ENCODE peak calls at places on chromosomes 11 and 22, in ten cellular contexts. I, C, S, V, Q, N, L, O, D and A are unnamed samples.

GRCh38 chr11:7871056-7871455 is 60.0 kb downstream of the OR10A6 start:
- DNase-seq in I (no peak), N (no peak), S (no peak), V (no peak), O (no peak), D (no peak), L (no peak), Q (no peak), C (no peak), A (no peak)

GRCh38 chr22:20131856-20132685 is 467 bp downstream of the ZDHHC8 start:
- DNase-seq in V (peak), L (peak), O (no peak), D (peak), Q (peak), N (no peak), C (no peak), I (no peak), S (no peak), A (no peak)

GRCh38 chr11:122748968-122749687 is 89.2 kb upstream of the CRTAM start:
- DNase-seq in Q (peak), V (no peak), S (no peak), C (no peak), L (peak), N (no peak), O (no peak), D (no peak), I (no peak), A (no peak)

GRCh38 chr11:76724162-76724768 is 53.7 kb upstream of the LRRC32 start:
- DNase-seq in S (peak), O (no peak), C (no peak), D (no peak), N (no peak), Q (no peak), L (peak), V (no peak), I (no peak), A (no peak)

GRCh38 chr22:40797427-40797826 is 21.7 kb downstream of the SLC25A17 start:
- DNase-seq in L (no peak), O (no peak), N (no peak), V (no peak), D (no peak), S (no peak), Q (no peak), I (no peak), C (no peak), A (no peak)

GRCh38 chr22:32920032-32920628 is 118.6 kb downstream of the TIMP3 start:
- DNase-seq in D (no peak), L (peak), Q (peak), C (no peak), O (no peak), S (no peak), N (no peak), I (no peak), V (no peak), A (peak)

GRCh38 chr22:48346311-48346710 is 1481.4 kb downstream of the BRD1 start:
- DNase-seq in N (no peak), S (no peak), Q (no peak), L (no peak), V (no peak), O (no peak), C (no peak), D (no peak), I (no peak), A (no peak)

GRCh38 chr11:114218508-114218907 is 77.7 kb upstream of the NNMT start:
- DNase-seq in L (no peak), N (no peak), S (no peak), I (no peak), D (no peak), O (no peak), Q (no peak), V (no peak), C (no peak), A (no peak)

GRCh38 chr11:101996106-101996505 is 51.1 kb upstream of the CFAP300 start:
- DNase-seq in L (no peak), D (no peak), I (no peak), V (no peak), O (no peak), Q (no peak), S (no peak), N (no peak), C (peak), A (no peak)

GRCh38 chr22:49676783-49677494 is 150.7 kb downstream of the BRD1 start:
- DNase-seq in V (no peak), O (no peak), D (no peak), S (peak), C (no peak), Q (no peak), N (no peak), I (no peak), L (peak), A (peak)

GRCh38 chr22:47622541-47622940 is 860.1 kb downstream of the TBC1D22A start:
- DNase-seq in N (peak), V (no peak), I (no peak), O (no peak), L (peak), S (no peak), Q (no peak), C (no peak), D (peak), A (no peak)

GRCh38 chr11:73404048-73404447 is 27.8 kb downstream of the RELT start:
- DNase-seq in Q (peak), O (no peak), V (peak), I (peak), S (peak), L (peak), D (peak), N (no peak), C (peak), A (peak)

GRCh38 chr22:50218996-50219727 is 18.4 kb downstream of the SELENOO start:
- DNase-seq in Q (peak), N (no peak), S (peak), V (peak), L (peak), C (peak), D (peak), O (peak), I (peak), A (peak)

GRCh38 chr11:10114593-10115404 is 179.2 kb downstream of the SBF2 start:
- DNase-seq in V (no peak), D (no peak), O (no peak), Q (no peak), L (no peak), I (no peak), N (no peak), S (no peak), C (no peak), A (no peak)

GRCh38 chr11:59755701-59756495 is 722 bp downstream of the STX3 start:
- DNase-seq in L (peak), D (peak), Q (peak), O (peak), V (peak), I (peak), C (peak), S (peak), N (peak), A (peak)

GRCh38 chr11:94142308-94143277 is 14.0 kb downstream of the PANX1 start:
- DNase-seq in Q (no peak), I (no peak), S (no peak), L (no peak), V (peak), N (no peak), O (no peak), D (no peak), C (peak), A (no peak)

GRCh38 chr11:92793189-92793588 is 176.3 kb upstream of the MTNR1B start:
- DNase-seq in O (no peak), C (no peak), I (no peak), Q (no peak), L (no peak), V (no peak), S (no peak), D (no peak), N (no peak), A (no peak)

GRCh38 chr11:8325905-8326304 is 62.2 kb upstream of the LMO1 start:
- DNase-seq in I (no peak), N (no peak), D (no peak), S (no peak), C (no peak), V (no peak), O (no peak), Q (no peak), L (peak), A (no peak)

GRCh38 chr22:41401781-41402648 is 20.3 kb downstream of the TEF start:
- DNase-seq in S (no peak), D (peak), Q (peak), N (no peak), O (peak), V (no peak), C (peak), L (peak), I (no peak), A (no peak)

GRCh38 chr11:72036687-72037086 is 38.0 kb downstream of the IL18BP start:
- DNase-seq in D (no peak), S (no peak), L (no peak), V (no peak), Q (no peak), O (no peak), I (no peak), C (no peak), N (no peak), A (peak)

GRCh38 chr11:281486-282161 is 3.4 kb downstream of the NLRP6 start:
- DNase-seq in N (no peak), Q (no peak), S (peak), C (no peak), D (no peak), O (no peak), V (no peak), L (no peak), I (no peak), A (no peak)

GRCh38 chr22:31090217-31091085 is 9.3 kb downstream of the SMTN start:
- DNase-seq in D (no peak), O (no peak), Q (peak), S (no peak), C (no peak), L (peak), I (no peak), N (no peak), V (no peak), A (no peak)

GRCh38 chr11:96014234-96014633 is 90.3 kb upstream of the MTMR2 start:
- DNase-seq in D (no peak), Q (no peak), V (no peak), I (peak), O (no peak), S (no peak), N (no peak), C (peak), L (no peak), A (no peak)

GRCh38 chr11:118888398-118888797 is 4.7 kb downstream of the CXCR5 start:
- DNase-seq in D (no peak), C (no peak), N (no peak), S (no peak), O (no peak), V (peak), I (peak), L (no peak), Q (no peak), A (no peak)

GRCh38 chr11:89922195-89922660 is at the start of gene TRIM49D1:
- DNase-seq in N (peak), Q (no peak), I (no peak), O (no peak), L (no peak), V (no peak), D (no peak), C (no peak), S (no peak), A (no peak)

DNA sequence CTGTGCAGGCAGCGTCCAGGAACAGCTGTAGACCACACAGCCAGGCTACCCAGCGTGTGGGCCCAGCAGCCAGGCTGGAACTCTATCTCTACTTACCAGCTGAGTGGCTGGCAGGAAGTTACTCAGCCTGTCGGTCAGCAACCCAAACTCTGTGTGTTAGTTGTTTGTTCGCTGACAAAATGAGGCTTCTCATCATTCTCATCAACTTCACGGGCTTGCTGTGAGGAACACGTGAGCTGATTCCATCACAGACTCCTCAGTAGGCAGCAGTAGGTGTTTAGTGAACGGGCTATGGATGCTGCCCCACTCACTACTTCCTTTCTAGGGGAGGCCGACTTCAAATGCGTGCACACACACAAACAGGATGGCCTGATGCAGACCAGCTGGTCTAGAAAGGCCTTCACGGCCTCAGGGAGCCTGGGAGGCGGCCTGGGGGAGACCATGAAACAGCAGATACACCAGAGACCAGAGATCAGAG is 830 bp upstream of the SPDYC start:
- DNase-seq in L (no peak), S (no peak), Q (no peak), D (no peak), O (no peak), I (no peak), V (peak), N (no peak), C (no peak), A (no peak)
- TF ChIP-seq POLR2AphosphoS5 in L (no peak), S (no peak), Q (no peak), D (no peak), O (no peak), I (no peak), V (peak), N (no peak), C (no peak), A (no peak)

DNA sequence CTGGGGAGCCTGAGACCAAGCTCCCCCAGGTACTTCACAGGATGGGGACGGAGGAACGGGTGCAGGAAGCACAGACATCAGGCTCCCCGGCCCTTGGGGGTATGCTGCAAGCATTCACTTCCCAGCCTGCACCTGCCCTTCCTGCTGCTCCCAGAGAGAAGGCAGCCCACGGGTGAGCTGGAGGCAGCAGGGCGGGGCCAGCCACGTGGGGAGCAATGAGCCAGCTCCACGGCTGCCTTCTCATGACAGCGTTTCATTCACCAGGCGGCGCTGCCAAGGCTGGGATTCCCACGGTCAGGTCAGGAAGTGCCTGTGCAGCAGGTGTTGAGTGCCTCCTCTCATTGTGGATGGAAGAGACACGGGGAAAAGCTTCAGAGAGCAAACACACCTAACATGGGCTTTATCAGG is 14.5 kb upstream of the PHLDA2 start:
- DNase-seq in D (peak), L (no peak), O (no peak), Q (peak), C (no peak), N (no peak), V (no peak), I (no peak), S (no peak), A (peak)
- TF ChIP-seq CTCF in D (no peak), L (no peak), O (no peak), Q (no peak), C (no peak), N (no peak), V (no peak), I (no peak), S (no peak), A (peak)

GRCh38 chr11:64207247-64208085 is 945 bp downstream of the FERMT3 start:
- DNase-seq in Q (peak), I (no peak), D (peak), L (peak), S (no peak), V (peak), N (no peak), O (no peak), C (no peak), A (peak)
- TF ChIP-seq POLR2A in Q (peak), I (no peak), D (no peak), L (no peak), S (no peak), V (peak), N (no peak), O (no peak), C (peak), A (no peak)

DNA sequence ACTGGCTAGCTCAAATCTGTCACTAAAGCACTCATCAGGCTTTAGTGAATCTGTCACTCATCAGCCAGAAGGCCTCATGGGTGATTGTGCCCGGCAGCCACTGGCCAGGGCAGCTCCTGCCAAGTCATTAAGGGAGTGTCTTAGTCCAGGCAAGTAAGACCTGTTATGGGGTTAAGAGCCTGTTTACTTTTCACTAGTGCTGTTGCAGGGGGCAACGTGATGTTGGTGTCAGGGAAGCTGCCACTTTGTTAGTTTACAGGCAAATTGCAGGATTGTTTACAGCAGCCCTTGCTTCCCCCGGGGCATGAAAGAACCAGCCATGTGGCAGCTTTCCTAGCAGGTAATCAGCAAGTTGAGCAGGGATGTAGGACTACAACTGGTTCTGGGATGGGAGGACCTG is 155.6 kb upstream of the NCAM1 start:
- DNase-seq in Q (no peak), I (no peak), C (no peak), D (peak), L (no peak), N (no peak), O (no peak), S (no peak), V (no peak), A (no peak)
- TF ChIP-seq POLR2AphosphoS5 in Q (no peak), I (no peak), C (no peak), D (no peak), L (no peak), N (no peak), O (no peak), S (no peak), V (no peak), A (no peak)

DNA sequence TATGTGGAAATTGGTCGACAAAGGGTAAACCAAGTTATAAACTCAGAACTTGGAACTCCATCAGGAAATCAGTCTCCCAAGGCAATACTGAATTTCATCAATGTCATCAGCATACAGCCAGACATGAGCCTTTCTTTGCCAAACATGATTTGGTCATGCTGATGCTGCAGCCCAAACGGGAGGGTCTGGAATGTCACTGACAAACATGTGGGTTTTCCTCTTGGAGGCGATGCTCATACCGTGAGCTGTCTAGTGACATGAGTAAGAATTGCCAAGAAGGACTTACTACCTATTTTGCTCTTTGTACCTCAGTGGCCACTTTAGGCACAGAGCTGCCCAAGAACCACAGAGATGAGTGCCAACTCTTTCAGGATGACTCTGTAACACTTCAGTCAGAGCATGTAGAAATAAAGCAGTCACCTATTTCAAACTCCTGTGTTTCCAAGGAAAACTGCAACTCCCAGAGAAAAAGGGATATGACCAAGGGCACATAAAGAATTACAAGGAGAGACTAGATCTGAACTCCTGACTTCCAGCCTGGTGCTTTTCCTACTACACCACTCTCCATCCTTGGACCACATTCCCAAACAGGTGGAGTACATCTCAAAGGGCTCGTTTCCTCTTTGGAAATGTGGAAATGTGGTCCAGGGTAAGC is 24.3 kb upstream of the MRGPRX2 start:
- DNase-seq in C (no peak), I (no peak), V (no peak), N (peak), O (no peak), D (no peak), S (no peak), L (no peak), Q (no peak), A (no peak)
- TF ChIP-seq CTCF in C (no peak), I (no peak), V (no peak), N (no peak), O (no peak), D (no peak), S (no peak), L (no peak), Q (no peak), A (no peak)